ENCODE peak calls at places on chromosomes 7 and 10, in four cellular contexts. K is hippocampal formation, G is Caki2, S is AG04450. T is an unnamed sample.

GRCh38 chr10:35353805-35354204 is 17.5 kb downstream of the CCNY start:
- DNase-seq in K (no peak), G (no peak), S (no peak), T (no peak)

GRCh38 chr7:32809871-32810270 is 81.7 kb downstream of the KBTBD2 start:
- DNase-seq in K (no peak), G (no peak), S (no peak), T (no peak)

GRCh38 chr10:90047243-90047729 is 345.9 kb downstream of the KIF20B start:
- DNase-seq in K (no peak), G (no peak), S (no peak), T (no peak)

GRCh38 chr7:115099906-115100305 is 178.0 kb downstream of the MDFIC start:
- DNase-seq in K (no peak), G (peak), S (peak), T (peak)

GRCh38 chr7:158460665-158461064 is 127.0 kb downstream of the PTPRN2 start:
- DNase-seq in K (no peak), G (no peak), S (no peak), T (no peak)

GRCh38 chr7:37782166-37782565 is 66.2 kb upstream of the NME8 start:
- DNase-seq in K (no peak), G (no peak), S (no peak), T (no peak)

GRCh38 chr10:125850766-125851731 is 27.7 kb downstream of the BCCIP start:
- DNase-seq in K (no peak), G (no peak), S (no peak), T (no peak)

GRCh38 chr7:33950047-33950714 is 44.8 kb downstream of the BMPER start:
- DNase-seq in K (no peak), G (no peak), S (no peak), T (no peak)

GRCh38 chr10:125231116-125231812 is 70.9 kb upstream of the CTBP2 start:
- DNase-seq in K (no peak), G (peak), S (peak), T (peak)

GRCh38 chr10:63901916-63902315 is 380.7 kb downstream of the REEP3 start:
- DNase-seq in K (no peak), G (no peak), S (no peak), T (no peak)

GRCh38 chr7:111853231-111853990 is 291.1 kb upstream of the IMMP2L start:
- DNase-seq in K (no peak), G (no peak), S (no peak), T (no peak)

GRCh38 chr10:52706347-52707070 is 66.1 kb downstream of the MBL2 start:
- DNase-seq in K (no peak), G (no peak), S (no peak), T (no peak)

T was measured in kidney epithelial cell.